ENCODE peak calls at places on chromosome 9, in six cellular contexts. One of them, this sample, is unnamed.

GRCh38 chr9:128694344-128694743 is 5.3 kb downstream of the SET start:
- DNase-seq in activated T-helper 1 cell treated with anti-CD3 and anti-CD28 coated beads, Interleukin-12 subunit alpha, Interleukin-12 subunit beta, Interleukin-2, Interleukin-4 antibody, amounts not matched to agents 30 ng/mL and 10 ng/mL and 1 ng/mL, durations not matched to agents 14 hours and 24 hours and 36 hours: no peak
- DNase-seq in iPS-NIHi11: no peak
- DNase-seq in CD4-positive, alpha-beta memory T cell: no peak
- DNase-seq in left lobe of liver: no peak
- DNase-seq in occipital lobe: no peak
- DNase-seq in this sample: no peak

GRCh38 chr9:680106-680505 is 161.4 kb upstream of the DMRT1 start:
- DNase-seq in CD4-positive, alpha-beta memory T cell: no peak
- DNase-seq in activated T-helper 1 cell treated with anti-CD3 and anti-CD28 coated beads, Interleukin-12 subunit alpha, Interleukin-12 subunit beta, Interleukin-2, Interleukin-4 antibody, amounts not matched to agents 30 ng/mL and 10 ng/mL and 1 ng/mL, durations not matched to agents 14 hours and 24 hours and 36 hours: no peak
- DNase-seq in left lobe of liver: no peak
- DNase-seq in occipital lobe: no peak
- DNase-seq in iPS-NIHi11: no peak
- DNase-seq in this sample: no peak

GRCh38 chr9:4559238-4560182 is 69.2 kb downstream of the SLC1A1 start:
- DNase-seq in iPS-NIHi11: no peak
- DNase-seq in CD4-positive, alpha-beta memory T cell: no peak
- DNase-seq in activated T-helper 1 cell treated with anti-CD3 and anti-CD28 coated beads, Interleukin-12 subunit alpha, Interleukin-12 subunit beta, Interleukin-2, Interleukin-4 antibody, amounts not matched to agents 30 ng/mL and 10 ng/mL and 1 ng/mL, durations not matched to agents 14 hours and 24 hours and 36 hours: no peak
- DNase-seq in occipital lobe: no peak
- DNase-seq in left lobe of liver: no peak
- DNase-seq in this sample: no peak

GRCh38 chr9:91736898-91737601 is 213.0 kb downstream of the ROR2 start:
- DNase-seq in occipital lobe: no peak
- DNase-seq in left lobe of liver: no peak
- DNase-seq in CD4-positive, alpha-beta memory T cell: no peak
- DNase-seq in activated T-helper 1 cell treated with anti-CD3 and anti-CD28 coated beads, Interleukin-12 subunit alpha, Interleukin-12 subunit beta, Interleukin-2, Interleukin-4 antibody, amounts not matched to agents 30 ng/mL and 10 ng/mL and 1 ng/mL, durations not matched to agents 14 hours and 24 hours and 36 hours: no peak
- DNase-seq in iPS-NIHi11: no peak
- DNase-seq in this sample: no peak

GRCh38 chr9:137467896-137468295 is 8.8 kb upstream of the NSMF start:
- DNase-seq in CD4-positive, alpha-beta memory T cell: no peak
- DNase-seq in activated T-helper 1 cell treated with anti-CD3 and anti-CD28 coated beads, Interleukin-12 subunit alpha, Interleukin-12 subunit beta, Interleukin-2, Interleukin-4 antibody, amounts not matched to agents 30 ng/mL and 10 ng/mL and 1 ng/mL, durations not matched to agents 14 hours and 24 hours and 36 hours: no peak
- DNase-seq in left lobe of liver: no peak
- DNase-seq in iPS-NIHi11: no peak
- DNase-seq in occipital lobe: no peak
- DNase-seq in this sample: no peak

GRCh38 chr9:137482094-137482781 is 23.1 kb upstream of the NSMF start:
- DNase-seq in iPS-NIHi11: no peak
- DNase-seq in CD4-positive, alpha-beta memory T cell: no peak
- DNase-seq in occipital lobe: peak; percentile 20
- DNase-seq in activated T-helper 1 cell treated with anti-CD3 and anti-CD28 coated beads, Interleukin-12 subunit alpha, Interleukin-12 subunit beta, Interleukin-2, Interleukin-4 antibody, amounts not matched to agents 30 ng/mL and 10 ng/mL and 1 ng/mL, durations not matched to agents 14 hours and 24 hours and 36 hours: no peak
- DNase-seq in left lobe of liver: peak; percentile 87
- DNase-seq in this sample: peak; percentile 45

GRCh38 chr9:131984564-131984963 is 95.1 kb downstream of the MED27 start:
- DNase-seq in occipital lobe: no peak
- DNase-seq in iPS-NIHi11: no peak
- DNase-seq in CD4-positive, alpha-beta memory T cell: no peak
- DNase-seq in left lobe of liver: no peak
- DNase-seq in activated T-helper 1 cell treated with anti-CD3 and anti-CD28 coated beads, Interleukin-12 subunit alpha, Interleukin-12 subunit beta, Interleukin-2, Interleukin-4 antibody, amounts not matched to agents 30 ng/mL and 10 ng/mL and 1 ng/mL, durations not matched to agents 14 hours and 24 hours and 36 hours: no peak
- DNase-seq in this sample: no peak

GRCh38 chr9:95003694-95004451 is 277.4 kb downstream of the AOPEP start:
- DNase-seq in occipital lobe: peak; percentile 20
- DNase-seq in activated T-helper 1 cell treated with anti-CD3 and anti-CD28 coated beads, Interleukin-12 subunit alpha, Interleukin-12 subunit beta, Interleukin-2, Interleukin-4 antibody, amounts not matched to agents 30 ng/mL and 10 ng/mL and 1 ng/mL, durations not matched to agents 14 hours and 24 hours and 36 hours: no peak
- DNase-seq in iPS-NIHi11: peak; percentile 67
- DNase-seq in left lobe of liver: no peak
- DNase-seq in CD4-positive, alpha-beta memory T cell: peak; percentile 6
- DNase-seq in this sample: no peak

GRCh38 chr9:33858346-33858869 is 41.4 kb downstream of the UBE2R2 start:
- DNase-seq in activated T-helper 1 cell treated with anti-CD3 and anti-CD28 coated beads, Interleukin-12 subunit alpha, Interleukin-12 subunit beta, Interleukin-2, Interleukin-4 antibody, amounts not matched to agents 30 ng/mL and 10 ng/mL and 1 ng/mL, durations not matched to agents 14 hours and 24 hours and 36 hours: no peak
- DNase-seq in left lobe of liver: no peak
- DNase-seq in iPS-NIHi11: no peak
- DNase-seq in CD4-positive, alpha-beta memory T cell: no peak
- DNase-seq in occipital lobe: no peak
- DNase-seq in this sample: no peak

GRCh38 chr9:115373000-115373709 is 255.2 kb upstream of the TNC start:
- DNase-seq in CD4-positive, alpha-beta memory T cell: no peak
- DNase-seq in iPS-NIHi11: peak; percentile 33
- DNase-seq in left lobe of liver: no peak
- DNase-seq in occipital lobe: no peak
- DNase-seq in activated T-helper 1 cell treated with anti-CD3 and anti-CD28 coated beads, Interleukin-12 subunit alpha, Interleukin-12 subunit beta, Interleukin-2, Interleukin-4 antibody, amounts not matched to agents 30 ng/mL and 10 ng/mL and 1 ng/mL, durations not matched to agents 14 hours and 24 hours and 36 hours: no peak
- DNase-seq in this sample: no peak

GRCh38 chr9:21995652-21996275 is 1.2 kb downstream of the CDKN2B-AS1 start:
- DNase-seq in occipital lobe: no peak
- DNase-seq in activated T-helper 1 cell treated with anti-CD3 and anti-CD28 coated beads, Interleukin-12 subunit alpha, Interleukin-12 subunit beta, Interleukin-2, Interleukin-4 antibody, amounts not matched to agents 30 ng/mL and 10 ng/mL and 1 ng/mL, durations not matched to agents 14 hours and 24 hours and 36 hours: no peak
- DNase-seq in CD4-positive, alpha-beta memory T cell: no peak
- DNase-seq in left lobe of liver: peak; percentile 63
- DNase-seq in iPS-NIHi11: peak; percentile 39
- DNase-seq in this sample: peak; percentile 67

GRCh38 chr9:98251554-98251953 is 3.9 kb downstream of the TBC1D2 start:
- DNase-seq in CD4-positive, alpha-beta memory T cell: no peak
- DNase-seq in activated T-helper 1 cell treated with anti-CD3 and anti-CD28 coated beads, Interleukin-12 subunit alpha, Interleukin-12 subunit beta, Interleukin-2, Interleukin-4 antibody, amounts not matched to agents 30 ng/mL and 10 ng/mL and 1 ng/mL, durations not matched to agents 14 hours and 24 hours and 36 hours: no peak
- DNase-seq in left lobe of liver: no peak
- DNase-seq in iPS-NIHi11: peak; percentile 20
- DNase-seq in occipital lobe: no peak
- DNase-seq in this sample: no peak

This sample was measured in dorsolateral prefrontal cortex.